ENCODE peak calls at places on chromosomes 11 and 22, in five cellular contexts. L is spleen; N is CD4-positive, alpha-beta memory T cell; V is IMR-90; J is CD4-positive, alpha-beta T cell. O is an unnamed sample. For H3K9me3, the result is how much of the 10 kb centered on the place peaks cover.

GRCh38 chr11:12436266-12436665 is 58.9 kb downstream of the PARVA start:
- DNase-seq in V (no peak), L (no peak), J (no peak), N (no peak), O (no peak)

GRCh38 chr11:62786318-62787004 is 741 bp upstream of the TMEM179B start:
- DNase-seq in V (peak), L (peak), J (peak), N (peak), O (peak)

GRCh38 chr11:71451596-71452353 is 1.2 kb upstream of the NADSYN1 start:
- DNase-seq in V (no peak), L (no peak), J (no peak), N (no peak), O (no peak)

GRCh38 chr11:9379046-9379445 is 5.4 kb upstream of the IPO7 start:
- DNase-seq in V (no peak), J (no peak), N (no peak), L (no peak), O (no peak)

GRCh38 chr11:18493310-18493709 is 33.4 kb downstream of the TSG101 start:
- DNase-seq in L (no peak), J (no peak), V (no peak), N (no peak), O (no peak)

GRCh38 chr11:17793642-17794170 is 59.1 kb downstream of the KCNC1 start:
- DNase-seq in L (no peak), J (no peak), N (no peak), V (no peak), O (no peak)

GRCh38 chr11:43567396-43567975 is 113.1 kb upstream of the HSD17B12 start:
- DNase-seq in J (no peak), N (peak), L (no peak), V (peak), O (peak)

GRCh38 chr11:19712281-19713220 is at the start of gene NAV2:
- DNase-seq in N (peak), J (peak), V (peak), L (peak), O (peak)

GRCh38 chr11:64717268-64717578 is 5.8 kb downstream of the NRXN2 start:
- DNase-seq in L (no peak), N (no peak), V (no peak), J (no peak), O (no peak)

GRCh38 chr11:102115557-102115956 is 5.3 kb downstream of the YAP1 start:
- DNase-seq in N (no peak), J (no peak), V (peak), L (no peak), O (no peak)

GRCh38 chr11:11605821-11606450 is 15.9 kb downstream of the GALNT18 start:
- DNase-seq in L (no peak), N (no peak), V (no peak), J (no peak), O (no peak)

GRCh38 chr22:31906569-31906968 is 37.8 kb upstream of the YWHAH start:
- DNase-seq in L (no peak), V (no peak), J (no peak), N (no peak), O (no peak)

GRCh38 chr11:117855452-117855851 is 21.0 kb downstream of the FXYD6 start:
- DNase-seq in N (no peak), J (no peak), L (no peak), V (no peak), O (no peak)

GRCh38 chr11:17197431-17197898 is 10.3 kb downstream of the PIK3C2A start:
- DNase-seq in V (peak), J (no peak), L (no peak), N (no peak), O (no peak)

GRCh38 chr11:100870138-100870537 is 183.1 kb downstream of the ARHGAP42 start:
- DNase-seq in N (no peak), L (no peak), V (no peak), J (no peak), O (no peak)

GRCh38 chr11:4947505-4947904 is at the start of gene OR51A4:
- DNase-seq in L (no peak), N (no peak), V (no peak), J (no peak), O (no peak)

GRCh38 chr22:39943366-39943765 is 16.8 kb upstream of the TMA7B start:
- DNase-seq in V (no peak), N (no peak), J (no peak), L (no peak), O (peak)

GRCh38 chr22:40485813-40486610 is 115.6 kb downstream of the SGSM3 start:
- DNase-seq in J (no peak), L (no peak), N (no peak), V (peak), O (no peak)

GRCh38 chr11:79212711-79213110 is 228.1 kb downstream of the TENM4 start:
- DNase-seq in J (no peak), V (no peak), L (no peak), N (no peak), O (no peak)

GRCh38 chr22:41327124-41327523 is 25.8 kb downstream of the ZC3H7B start:
- DNase-seq in L (peak), V (no peak), J (no peak), N (no peak), O (no peak)

GRCh38 chr11:74739546-74740270 is 8.5 kb upstream of the CHRDL2 start:
- DNase-seq in N (peak), V (peak), J (peak), L (no peak), O (peak)

GRCh38 chr11:120031612-120032600 is 106.0 kb downstream of the TRIM29 start:
- DNase-seq in L (no peak), N (no peak), J (no peak), V (no peak), O (no peak)

GRCh38 chr11:133801356-133801755 is 44.0 kb downstream of the SPATA19 start:
- DNase-seq in J (no peak), V (no peak), N (no peak), L (no peak), O (no peak)

GRCh38 chr11:106288988-106289387 is 211.5 kb downstream of the AASDHPPT start:
- DNase-seq in N (no peak), L (no peak), V (no peak), J (no peak), O (no peak)

GRCh38 chr11:12377106-12377823 is at the start of gene PARVA:
- DNase-seq in J (no peak), L (no peak), V (peak), N (no peak), O (no peak)

GRCh38 chr11:114084414-114084813 is 24.9 kb downstream of the ZBTB16 start:
- DNase-seq in J (no peak), V (no peak), L (no peak), N (no peak), O (no peak)

GRCh38 chr11:87038235-87038960 is 664 bp downstream of the TMEM135 start:
- DNase-seq in N (no peak), J (no peak), V (no peak), L (no peak), O (peak)

GRCh38 chr11:17770917-17771316 is 36.3 kb downstream of the KCNC1 start:
- DNase-seq in N (no peak), L (no peak), J (no peak), V (peak), O (no peak)

GRCh38 chr11:119484741-119485605 is 62.0 kb upstream of the THY1 start:
- DNase-seq in J (no peak), N (no peak), L (peak), V (no peak), O (peak)

DNA sequence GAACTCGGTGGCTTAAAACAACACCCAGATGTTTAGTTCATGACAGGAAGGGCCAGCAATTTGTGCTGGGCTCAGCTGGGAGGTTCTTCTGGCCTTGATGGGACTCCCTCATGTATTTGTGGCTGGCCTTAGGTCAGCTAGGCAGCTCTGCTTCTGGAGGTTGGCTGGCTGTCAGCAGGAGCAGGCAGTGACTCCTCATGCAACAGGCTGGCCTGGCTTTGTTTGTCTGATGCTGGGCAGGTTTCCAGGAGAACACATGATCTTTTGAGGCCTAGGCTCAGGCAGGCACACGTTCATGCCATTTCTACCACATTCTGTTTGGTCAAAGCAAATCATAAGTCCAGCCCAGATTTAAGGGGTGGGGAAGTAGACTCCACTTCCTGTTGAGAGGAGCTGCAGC is 571.2 kb downstream of the TBC1D22A start:
- DNase-seq in J (no peak), V (peak), L (no peak), N (no peak), O (no peak)
- H3K9me3 ChIP-seq in J (under half), V (under half), L (under half), N (under half), O (under half)

GRCh38 chr22:47375621-47376321 is 613.3 kb downstream of the TBC1D22A start:
- DNase-seq in N (no peak), L (peak), J (no peak), V (no peak), O (no peak)
- H3K9me3 ChIP-seq in N (under half), L (under half), J (under half), V (under half), O (under half)

GRCh38 chr11:82797595-82797971 is 63.9 kb upstream of the FAM181B start:
- DNase-seq in N (no peak), V (no peak), J (no peak), L (no peak), O (no peak)
- H3K9me3 ChIP-seq in N (under half), V (under half), J (under half), L (under half), O (under half)

DNA sequence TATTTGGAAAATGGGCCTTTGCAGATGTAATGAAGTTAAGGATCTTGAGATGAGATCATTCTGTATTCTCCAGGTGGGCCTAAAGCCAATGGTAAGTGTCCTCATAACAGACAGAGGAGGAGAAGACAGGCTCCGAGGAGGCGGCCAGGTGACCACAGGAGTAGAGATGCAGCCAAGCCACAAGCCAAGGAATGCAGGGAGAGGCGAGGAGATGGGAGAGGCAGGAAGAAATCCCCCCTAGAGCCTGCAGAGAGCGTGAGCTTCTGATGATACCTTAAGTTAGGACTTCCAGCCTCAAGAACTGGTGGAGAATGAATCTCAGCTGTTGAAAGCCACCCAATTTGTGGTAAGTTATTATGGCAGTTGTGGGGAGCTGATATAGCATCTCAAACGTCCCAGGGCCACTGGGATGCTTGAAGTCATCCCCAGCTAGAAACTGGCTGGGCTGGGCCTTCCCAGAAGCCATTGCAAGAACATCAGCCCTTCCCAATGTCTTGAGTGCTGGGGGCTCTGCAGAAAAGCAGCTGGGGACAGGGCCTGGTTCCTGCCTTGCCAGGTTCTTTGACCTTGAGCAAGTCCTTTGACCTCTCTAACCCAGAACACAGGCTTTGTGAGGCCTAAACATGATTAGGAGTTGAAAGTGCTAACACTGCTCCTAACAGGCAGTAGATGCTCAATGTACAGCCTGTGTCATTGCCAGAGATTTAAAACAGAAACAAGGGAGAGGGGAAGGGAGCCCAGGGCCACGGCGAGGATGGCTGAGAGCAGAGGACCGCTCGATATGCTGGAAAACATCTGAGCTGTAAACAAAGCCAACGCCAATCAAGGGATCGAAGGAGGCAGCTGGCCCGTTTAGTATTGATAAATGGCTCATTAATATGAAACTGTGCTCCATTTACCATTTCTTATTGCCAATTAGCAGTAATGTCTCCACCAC is 632.3 kb downstream of the TBC1D22A start:
- DNase-seq in V (no peak), J (no peak), N (no peak), L (peak), O (no peak)
- H3K9me3 ChIP-seq in V (under half), J (under half), N (under half), L (under half), O (under half)

GRCh38 chr22:47379037-47379436 is 616.6 kb downstream of the TBC1D22A start:
- DNase-seq in L (no peak), N (no peak), J (no peak), V (no peak), O (no peak)

GRCh38 chr22:47377926-47378560 is 615.6 kb downstream of the TBC1D22A start:
- DNase-seq in N (no peak), V (no peak), J (no peak), L (no peak), O (no peak)

GRCh38 chr22:47381240-47381639 is 618.8 kb downstream of the TBC1D22A start:
- DNase-seq in J (no peak), L (peak), N (no peak), V (no peak), O (no peak)

GRCh38 chr22:47382164-47382890 is 619.9 kb downstream of the TBC1D22A start:
- DNase-seq in N (no peak), V (no peak), L (peak), J (no peak), O (no peak)

DNA sequence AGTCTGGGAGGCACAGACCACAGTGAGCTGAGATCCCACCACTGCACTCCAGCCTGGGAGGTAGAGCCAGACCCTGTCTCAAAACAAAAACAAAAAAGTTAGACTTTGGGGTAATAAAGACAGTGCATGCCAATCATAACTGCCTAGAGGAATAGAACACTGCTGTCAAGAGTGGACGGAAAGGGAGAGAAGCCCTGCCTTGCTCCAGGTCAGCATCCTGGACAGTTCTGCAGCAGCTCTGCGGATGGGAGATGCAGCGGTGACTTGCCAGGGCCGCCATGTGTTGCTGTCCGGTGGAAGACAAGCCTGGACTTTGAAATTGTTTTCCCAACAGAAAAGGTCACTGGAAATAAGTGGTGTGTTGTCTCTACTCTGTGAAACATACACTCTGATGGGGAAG is 618.2 kb downstream of the TBC1D22A start:
- DNase-seq in V (no peak), N (no peak), L (peak), J (no peak), O (no peak)
- H3K9me3 ChIP-seq in V (under half), N (under half), L (under half), J (under half), O (under half)

GRCh38 chr11:1088927-1089737 is 14.5 kb downstream of the MUC2 start:
- DNase-seq in N (no peak), V (no peak), J (no peak), L (peak), O (no peak)
- H3K9me3 ChIP-seq in N (under half), V (under half), J (under half), L (under half), O (under half)

GRCh38 chr22:49211176-49211575 is 616.5 kb downstream of the BRD1 start:
- DNase-seq in V (no peak), J (no peak), L (peak), N (no peak), O (no peak)
- H3K9me3 ChIP-seq in V (half or more), J (under half), L (under half), N (under half), O (under half)

GRCh38 chr22:22403771-22404170 is 104.8 kb downstream of the ZNF280B start:
- DNase-seq in N (no peak), V (no peak), L (no peak), J (no peak), O (peak)
- H3K9me3 ChIP-seq in N (under half), V (under half), L (under half), J (under half), O (under half)

DNA sequence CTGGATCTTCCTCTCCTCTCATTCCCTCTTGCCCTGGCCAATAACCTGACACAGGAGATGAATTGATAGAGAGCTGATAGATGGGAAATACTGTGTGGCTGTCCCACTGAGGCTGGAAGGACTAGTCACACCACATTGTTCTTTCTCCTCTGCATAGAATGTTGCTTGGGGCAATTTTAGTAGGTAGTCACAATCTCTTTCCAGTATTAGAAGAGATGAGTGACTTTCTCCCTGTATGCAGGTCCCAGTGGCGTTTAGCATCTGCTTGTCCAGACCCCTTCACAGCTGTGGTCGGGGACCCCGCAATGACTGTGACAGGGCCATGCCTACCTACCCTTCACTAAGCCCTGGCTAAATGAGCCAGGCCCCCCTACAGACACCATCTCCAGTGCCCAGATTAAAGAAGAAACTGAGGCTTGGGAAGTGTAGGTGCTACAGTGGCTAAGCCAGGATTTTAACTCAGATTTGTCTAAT is 24.0 kb upstream of the P2RY2 start:
- DNase-seq in J (no peak), N (no peak), L (no peak), V (no peak), O (no peak)
- H3K9me3 ChIP-seq in J (under half), N (under half), L (under half), V (under half), O (under half)